ENCODE peak calls at places on chromosomes 12 and 14, in five cellular contexts. W is psoas muscle; B is CD8-positive, alpha-beta T cell; E is neural progenitor cell; T is A673. Y is an unnamed sample. For H3K4me1, the result is how much of the 10 kb centered on the place peaks cover.

GRCh38 chr12:30847259-30847658 is 79.3 kb upstream of the TSPAN11 start:
- DNase-seq in W (no peak), B (no peak), E (peak), T (peak), Y (peak)

GRCh38 chr12:5797661-5798060 is 147.4 kb downstream of the ANO2 start:
- DNase-seq in W (no peak), B (no peak), E (no peak), T (no peak), Y (no peak)

GRCh38 chr14:54659365-54659764 is 92.4 kb downstream of the SAMD4A start:
- DNase-seq in W (no peak), B (no peak), E (no peak), T (no peak), Y (no peak)

GRCh38 chr14:74038015-74038859 is 19.1 kb downstream of the BBOF1 start:
- DNase-seq in W (no peak), B (no peak), E (peak), T (peak), Y (peak)

GRCh38 chr12:5780536-5780935 is 164.5 kb downstream of the ANO2 start:
- DNase-seq in W (no peak), B (no peak), E (no peak), T (no peak), Y (no peak)

GRCh38 chr12:62190081-62190480 is 70.1 kb upstream of the USP15 start:
- DNase-seq in W (no peak), B (no peak), E (peak), T (no peak), Y (no peak)

GRCh38 chr12:128015276-128015675 is 251.7 kb upstream of the TMEM132C start:
- DNase-seq in W (no peak), B (no peak), E (no peak), T (no peak), Y (no peak)

GRCh38 chr12:15268927-15269552 is 47.8 kb upstream of the RERG start:
- DNase-seq in W (no peak), B (peak), E (peak), T (peak), Y (peak)

GRCh38 chr12:5577239-5577638 is 145.3 kb downstream of the NTF3 start:
- DNase-seq in W (peak), B (no peak), E (peak), T (no peak), Y (no peak)

GRCh38 chr12:65685514-65685913 is 138.8 kb upstream of the HMGA2 start:
- DNase-seq in W (no peak), B (no peak), E (no peak), T (peak), Y (peak)

GRCh38 chr12:56694161-56694560 is 6.1 kb upstream of the PTGES3 start:
- DNase-seq in W (no peak), B (no peak), E (no peak), T (no peak), Y (no peak)

GRCh38 chr12:89352492-89353187 is at the start of gene DUSP6:
- DNase-seq in W (peak), B (peak), E (peak), T (peak), Y (peak)

GRCh38 chr14:75885829-75886228 is 96.0 kb downstream of the TGFB3 start:
- DNase-seq in W (no peak), B (no peak), E (no peak), T (no peak), Y (no peak)

GRCh38 chr12:33795536-33795935 is 226.8 kb upstream of the ALG10 start:
- DNase-seq in W (no peak), B (no peak), E (no peak), T (no peak), Y (no peak)

DNA sequence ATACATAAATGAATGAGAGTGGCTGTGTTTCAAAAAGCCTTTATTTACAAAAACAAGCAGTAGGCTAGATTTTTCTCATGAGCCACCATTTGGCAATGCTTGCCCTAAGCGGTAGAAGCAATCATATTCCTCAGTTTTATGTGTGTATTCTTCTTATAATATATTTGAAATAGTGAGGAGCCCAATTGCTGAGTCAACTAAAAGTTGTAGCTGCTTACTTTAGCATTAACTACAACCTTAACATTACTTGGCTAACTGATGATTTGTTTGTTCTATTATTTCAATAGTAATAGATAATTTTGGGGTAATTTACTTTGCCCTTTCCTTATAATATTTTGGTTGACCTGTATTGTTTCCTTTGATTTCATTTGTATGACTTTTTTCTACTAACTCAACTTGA is 235.9 kb upstream of the SYT1 start:
- DNase-seq in W (no peak), B (no peak), E (no peak), T (no peak), Y (no peak)
- H3K4me1 ChIP-seq in W (under half), B (under half), E (under half), T (under half), Y (under half)

DNA sequence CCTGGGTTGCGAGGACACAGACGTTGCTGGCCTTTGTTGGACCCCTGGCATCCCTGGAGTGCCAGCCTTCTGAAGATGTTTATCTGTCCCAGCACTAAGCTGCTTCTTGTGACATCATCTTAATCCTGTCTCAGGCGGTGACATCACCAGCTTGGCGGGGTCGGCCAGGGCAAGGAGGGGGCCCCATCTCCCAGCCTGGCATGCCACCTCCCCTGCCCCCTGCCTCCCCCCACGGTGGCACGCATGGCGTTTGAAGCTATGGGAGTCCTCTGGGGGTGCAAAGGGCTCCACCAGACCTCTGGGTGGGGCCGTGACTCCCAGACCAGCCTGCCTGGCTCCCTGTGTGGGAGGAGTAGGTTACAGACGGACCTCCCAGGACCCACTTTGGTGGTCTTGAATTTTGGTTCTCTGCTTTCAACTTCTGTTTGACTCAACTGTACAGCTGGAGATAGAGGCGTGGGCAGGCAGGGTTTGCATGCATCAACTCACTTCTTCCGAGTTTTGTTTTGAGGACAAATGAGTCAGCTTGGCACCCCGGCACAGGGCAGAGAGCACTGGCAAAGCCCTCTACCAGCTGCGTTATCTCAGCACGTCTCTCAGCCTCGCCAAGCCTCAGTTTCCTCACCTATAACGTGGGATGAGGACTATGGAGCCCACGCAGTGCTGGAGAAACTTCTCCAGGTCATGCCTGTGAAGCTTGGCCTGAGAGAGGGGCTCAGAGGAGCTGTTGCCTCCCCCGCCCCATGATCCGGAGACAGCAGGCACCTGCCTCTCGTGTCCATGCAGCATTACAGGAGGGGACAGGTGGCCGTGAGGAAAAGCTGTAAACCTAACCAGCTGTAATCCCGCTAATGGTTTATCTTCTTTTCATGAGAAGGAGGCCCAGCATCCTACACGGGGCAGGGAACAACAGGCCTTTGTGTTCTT is 38.8 kb upstream of the EML1 start:
- DNase-seq in W (no peak), B (no peak), E (peak), T (no peak), Y (no peak)
- H3K4me1 ChIP-seq in W (under half), B (under half), E (under half), T (under half), Y (under half)

GRCh38 chr12:104499207-104499606 is 42.5 kb downstream of the CHST11 start:
- DNase-seq in W (no peak), B (no peak), E (no peak), T (no peak), Y (no peak)
- H3K4me1 ChIP-seq in W (under half), B (half or more), E (under half), T (under half), Y (under half)

DNA sequence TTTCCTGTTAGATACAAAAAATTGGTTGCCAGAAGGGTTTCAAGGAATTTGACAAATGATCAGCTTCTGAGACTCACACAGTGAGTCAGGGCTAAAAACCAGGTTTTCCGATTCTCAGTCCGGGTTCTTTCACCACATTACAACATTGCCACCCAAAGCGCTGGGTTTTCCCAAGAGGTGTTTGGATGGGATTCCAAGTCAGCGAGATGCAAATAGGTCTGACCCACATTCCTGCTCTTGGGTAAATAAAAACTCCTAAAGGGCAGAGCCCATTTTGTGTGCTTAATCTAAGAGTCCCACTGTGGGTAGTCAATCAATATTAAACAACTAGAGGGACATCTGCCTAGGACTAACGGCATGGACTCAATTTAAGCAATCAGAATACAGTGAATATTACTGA is 5.4 kb upstream of the RIC8B start:
- DNase-seq in W (no peak), B (no peak), E (peak), T (no peak), Y (peak)
- H3K4me1 ChIP-seq in W (under half), B (under half), E (under half), T (under half), Y (under half)

GRCh38 chr14:105091335-105092123 is 26.3 kb upstream of the GPR132 start:
- DNase-seq in W (no peak), B (no peak), E (no peak), T (no peak), Y (no peak)

GRCh38 chr14:105088812-105089745 is 23.8 kb upstream of the GPR132 start:
- DNase-seq in W (no peak), B (no peak), E (no peak), T (no peak), Y (no peak)

GRCh38 chr14:105089746-105090492 is 24.7 kb upstream of the GPR132 start:
- DNase-seq in W (no peak), B (no peak), E (no peak), T (no peak), Y (no peak)

GRCh38 chr14:105092124-105092911 is 27.1 kb upstream of the GPR132 start:
- DNase-seq in W (no peak), B (no peak), E (peak), T (no peak), Y (no peak)

DNA sequence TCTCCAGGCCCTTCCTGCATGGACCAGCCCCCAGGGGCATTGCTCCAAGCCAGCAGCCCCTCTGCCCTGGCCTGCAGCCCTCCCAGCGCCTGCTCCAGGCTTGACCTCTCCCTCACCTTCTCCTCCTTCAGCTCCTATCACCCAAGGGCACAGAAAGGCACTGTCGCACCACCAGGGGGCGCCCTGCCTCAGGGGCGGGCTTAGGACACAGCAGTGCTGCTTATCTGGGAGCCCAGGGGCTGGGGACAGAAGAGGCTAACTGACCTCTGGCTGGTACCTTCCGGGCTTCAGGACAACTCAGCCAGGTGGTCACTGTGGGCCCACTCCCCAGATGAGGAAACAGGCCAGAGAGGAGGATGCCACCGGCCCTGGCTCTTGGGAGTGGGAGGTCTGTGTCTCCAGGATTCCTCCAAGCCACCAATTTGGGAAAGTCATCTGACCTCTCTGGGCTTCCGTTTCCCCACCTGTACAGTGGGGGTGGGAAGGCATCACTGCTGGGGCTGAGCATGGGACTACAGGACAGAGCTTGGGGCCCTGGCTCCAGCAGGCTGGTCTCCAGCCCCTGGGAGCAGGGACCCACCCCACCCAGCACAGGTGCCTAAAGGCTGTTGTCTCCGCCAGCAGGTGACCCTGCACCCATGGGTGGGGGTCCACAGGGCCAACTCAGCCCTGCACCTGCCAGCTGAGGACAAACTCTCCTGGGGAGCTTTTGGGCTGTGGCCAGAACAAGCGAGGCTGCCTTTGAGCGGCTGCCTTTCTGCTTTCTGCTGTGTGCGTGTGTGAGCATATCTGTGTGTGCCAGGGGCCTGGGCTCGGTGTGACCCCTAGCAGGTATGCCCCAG is 25.5 kb upstream of the GPR132 start:
- DNase-seq in W (peak), B (peak), E (peak), T (peak), Y (no peak)
- H3K4me1 ChIP-seq in W (under half), B (under half), E (under half), T (under half), Y (under half)

DNA sequence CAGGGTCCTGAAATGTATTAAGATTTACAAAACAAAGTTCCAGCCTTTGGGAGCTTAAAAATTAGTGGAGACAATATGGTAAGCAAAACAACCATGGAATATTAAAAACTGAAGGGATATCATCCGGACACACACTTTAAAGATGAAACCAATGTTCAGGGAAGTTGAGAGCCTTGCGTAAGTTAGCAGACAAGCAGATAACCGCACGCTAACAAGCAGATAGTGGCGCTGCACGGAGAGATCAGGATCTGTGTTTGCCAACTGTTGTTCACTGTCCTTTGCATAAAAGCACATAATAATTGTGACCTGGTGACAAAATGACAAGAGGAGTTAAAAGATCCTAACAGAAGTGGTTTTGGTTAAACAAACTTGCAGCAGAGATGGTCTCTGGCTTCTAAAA is 14.3 kb upstream of the TMEM229B start:
- DNase-seq in W (no peak), B (no peak), E (no peak), T (no peak), Y (no peak)
- H3K4me1 ChIP-seq in W (under half), B (under half), E (under half), T (under half), Y (under half)

GRCh38 chr14:52078093-52078492 is 9.2 kb upstream of the NID2 start:
- DNase-seq in W (no peak), B (no peak), E (no peak), T (no peak), Y (no peak)

GRCh38 chr14:52075371-52075770 is 6.5 kb upstream of the NID2 start:
- DNase-seq in W (no peak), B (no peak), E (no peak), T (no peak), Y (no peak)

GRCh38 chr14:52078721-52079120 is 9.9 kb upstream of the NID2 start:
- DNase-seq in W (no peak), B (no peak), E (no peak), T (no peak), Y (no peak)

GRCh38 chr14:52077261-52077984 is 8.6 kb upstream of the NID2 start:
- DNase-seq in W (no peak), B (no peak), E (no peak), T (no peak), Y (no peak)

DNA sequence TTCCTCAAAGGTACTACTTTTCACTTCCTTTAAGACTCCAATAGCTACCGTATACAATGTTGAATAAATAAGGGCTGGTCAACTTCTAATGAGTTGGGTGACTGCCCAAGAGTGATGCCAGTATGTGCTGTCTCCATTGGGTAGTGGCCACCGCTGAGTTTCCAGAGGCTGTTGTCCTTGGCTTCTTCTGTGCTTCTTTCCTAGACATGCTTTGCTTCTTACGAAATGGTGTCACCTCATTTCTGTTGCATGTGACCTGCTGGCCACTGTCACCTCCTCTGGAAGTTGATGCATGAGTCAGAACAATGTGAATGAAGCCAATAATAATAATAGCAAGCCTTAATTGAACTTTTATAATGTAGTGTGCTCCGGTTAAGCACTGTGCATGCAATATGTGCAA is 7.5 kb upstream of the NID2 start:
- DNase-seq in W (peak), B (no peak), E (no peak), T (no peak), Y (no peak)
- H3K4me1 ChIP-seq in W (under half), B (under half), E (under half), T (under half), Y (under half)

DNA sequence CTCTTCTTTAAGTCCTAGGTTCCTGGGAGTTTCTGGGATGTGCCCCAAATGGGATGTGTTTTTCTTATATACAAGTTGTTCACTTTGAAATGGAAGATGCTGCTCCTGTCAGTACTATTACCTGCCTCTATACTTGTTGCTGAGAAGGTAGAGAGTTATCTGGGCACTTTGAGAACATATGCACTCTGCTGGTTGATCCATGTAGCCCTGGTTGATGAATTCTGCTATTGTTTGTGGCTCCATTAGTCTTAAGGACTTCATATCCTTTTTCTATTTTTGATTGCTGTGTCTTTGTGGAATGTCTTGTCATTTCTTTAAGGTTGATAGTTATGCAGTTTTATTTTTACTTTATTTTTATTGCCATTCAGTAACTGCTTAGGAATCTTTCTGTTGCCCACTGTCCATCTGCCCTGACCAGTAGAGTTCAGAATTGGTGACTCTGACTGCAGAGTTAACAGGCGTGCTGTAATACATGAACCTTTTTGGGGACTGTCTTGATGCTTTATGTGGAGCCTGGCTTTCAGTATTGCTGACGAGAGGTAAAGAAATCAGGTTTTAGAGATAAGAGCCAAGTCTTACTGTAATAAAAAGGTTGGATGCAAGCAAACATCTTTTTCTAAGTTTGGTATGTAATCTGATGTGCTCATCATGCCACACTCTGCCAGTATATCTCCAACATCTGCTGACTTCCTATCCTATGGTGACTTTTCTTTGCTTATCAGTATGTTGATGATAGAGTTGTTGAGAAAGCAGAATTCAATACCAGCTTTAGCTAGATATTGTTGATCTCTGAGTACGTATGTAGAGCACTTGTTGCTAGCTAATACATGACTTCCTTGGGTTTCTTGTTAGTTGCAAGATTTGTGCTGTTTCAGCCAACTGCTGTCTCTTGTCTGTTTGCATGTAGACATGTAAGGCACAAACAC is 1.6 kb downstream of the GMPR2 start:
- DNase-seq in W (no peak), B (no peak), E (no peak), T (no peak), Y (no peak)
- H3K4me1 ChIP-seq in W (half or more), B (under half), E (under half), T (under half), Y (under half)

Y was measured in NT2/D1.